ENCODE peak calls at places on chromosome 16, in nine cellular contexts. I, X, V, L, A, G, O, W and M are unnamed samples.
A peak's percentile ranks its signal among the peaks of the same experiment; 100 is the strongest.

GRCh38 chr16:23398987-23399805 is 53.8 kb downstream of the COG7 start:
- DNase-seq in V (peak; percentile 65), A (no peak), X (peak; percentile 33), O (no peak), G (no peak), W (no peak), I (no peak), L (peak; percentile 49), M (no peak)

GRCh38 chr16:85639529-85640253 is 26.6 kb downstream of the GSE1 start:
- DNase-seq in O (no peak), V (peak; percentile 87), X (no peak), W (no peak), G (no peak), I (no peak), L (peak; percentile 75), A (no peak), M (no peak)

GRCh38 chr16:71647391-71647790 is 21.4 kb downstream of the MARVELD3 start:
- DNase-seq in I (no peak), L (no peak), V (peak; percentile 35), O (no peak), X (no peak), G (no peak), W (no peak), A (no peak), M (no peak)

GRCh38 chr16:78519896-78520295 is 420.4 kb downstream of the WWOX start:
- DNase-seq in W (no peak), V (no peak), G (no peak), A (no peak), L (no peak), O (no peak), X (no peak), I (peak; percentile 57), M (no peak)

GRCh38 chr16:85002643-85003042 is 8.7 kb downstream of the ZDHHC7 start:
- DNase-seq in O (no peak), I (no peak), A (no peak), W (peak; percentile 49), V (no peak), L (peak; percentile 48), X (peak; percentile 87), G (no peak), M (no peak)

GRCh38 chr16:48479955-48480354 is 94.7 kb upstream of the SIAH1 start:
- DNase-seq in G (no peak), A (no peak), W (no peak), L (no peak), O (no peak), X (no peak), V (no peak), I (no peak), M (peak; percentile 14)

GRCh38 chr16:82260212-82260795 is 90.3 kb upstream of the MPHOSPH6 start:
- DNase-seq in X (no peak), I (no peak), G (no peak), A (no peak), V (no peak), O (no peak), L (no peak), W (no peak), M (no peak)

GRCh38 chr16:2520097-2520783 is at the start of gene AMDHD2:
- DNase-seq in W (peak; percentile 92), G (peak; percentile 96), O (peak; percentile 99), A (peak; percentile 93), L (peak; percentile 94), V (peak; percentile 93), I (peak; percentile 90), X (peak; percentile 96), M (peak; percentile 97)

GRCh38 chr16:28930652-28931051 is 1.1 kb upstream of the CD19 start:
- DNase-seq in V (no peak), X (peak; percentile 86), G (no peak), I (no peak), A (no peak), W (no peak), L (no peak), O (no peak), M (no peak)

GRCh38 chr16:12386076-12386641 is 409.6 kb downstream of the SNX29 start:
- DNase-seq in W (no peak), A (no peak), V (no peak), I (no peak), G (no peak), L (no peak), O (no peak), X (no peak), M (no peak)

GRCh38 chr16:89822188-89823086 is 5.8 kb upstream of the SPIRE2 start:
- DNase-seq in O (no peak), W (peak; percentile 54), L (no peak), I (no peak), X (no peak), V (no peak), G (peak; percentile 44), A (no peak), M (no peak)

DNA sequence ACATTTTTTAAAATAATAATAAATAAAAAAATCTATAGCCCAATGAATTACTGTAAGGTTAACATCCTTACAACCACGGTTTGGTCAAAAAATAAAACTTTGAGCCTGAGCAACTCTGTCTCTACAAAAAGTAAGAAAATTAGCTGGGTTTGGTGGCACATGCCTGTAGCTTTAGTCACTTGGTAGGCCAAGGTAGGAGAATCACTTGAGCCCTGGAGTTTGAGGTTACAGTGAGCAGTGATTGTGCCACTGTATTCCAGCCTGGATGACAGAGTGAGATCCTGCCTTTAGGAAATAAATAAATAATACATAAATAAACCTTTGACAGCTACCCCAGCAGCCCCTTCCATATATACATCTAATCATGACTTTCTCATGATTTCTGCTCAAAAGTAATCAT is 26.9 kb upstream of the PHAF1 start:
- DNase-seq in V (no peak), A (no peak), L (no peak), O (no peak), X (no peak), I (no peak), G (no peak), W (no peak), M (no peak)
- TF ChIP-seq POLR2A in V (no peak), A (no peak), L (no peak), O (no peak), X (no peak), I (no peak), G (no peak), W (no peak), M (no peak)

DNA sequence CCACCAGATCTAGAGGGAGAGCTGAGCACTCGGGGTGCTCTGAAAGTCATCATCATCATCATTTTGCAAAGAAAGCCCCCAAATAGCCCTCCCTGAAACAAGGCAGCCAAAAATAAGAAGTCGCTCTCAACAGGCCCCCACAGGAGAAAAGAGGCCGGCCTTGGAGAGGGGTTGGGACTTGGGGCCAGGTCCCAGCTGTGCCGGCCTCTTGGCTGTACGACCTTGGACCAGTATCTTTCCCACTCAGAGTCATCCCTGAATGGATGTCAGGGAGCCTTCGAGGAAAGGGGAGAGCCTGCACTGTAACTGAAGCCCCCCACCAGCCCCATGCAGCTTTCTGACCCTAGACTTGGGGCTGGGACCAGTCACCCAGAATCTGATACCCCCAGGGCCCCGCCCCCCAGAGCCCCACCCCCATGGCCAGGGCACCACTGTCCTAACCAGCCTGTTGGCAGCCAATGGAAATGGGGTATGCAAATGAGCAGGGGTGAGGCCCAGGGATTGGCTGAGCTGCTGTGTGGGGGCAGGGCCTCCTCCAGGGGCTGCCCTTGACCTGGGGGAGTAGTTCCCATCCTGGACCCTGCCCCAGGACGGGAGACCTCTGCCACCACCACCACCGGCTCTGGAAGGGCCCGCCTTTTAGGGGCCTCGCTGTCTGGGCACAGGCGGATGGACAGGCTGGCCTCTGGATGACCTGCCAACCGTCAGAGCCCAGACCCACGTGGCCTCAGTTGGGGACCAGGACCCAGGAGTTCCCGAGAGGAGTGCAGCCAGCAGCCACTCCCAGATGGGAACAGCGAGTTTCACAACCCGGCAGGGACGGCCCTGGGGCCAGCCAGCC is 15.4 kb downstream of the ZFPM1 start:
- DNase-seq in I (no peak), X (no peak), G (peak; percentile 92), O (no peak), A (no peak), V (peak; percentile 47), W (no peak), L (no peak), M (peak; percentile 79)
- TF ChIP-seq POLR2A in I (no peak), X (no peak), G (no peak), O (no peak), A (no peak), V (no peak), W (no peak), L (no peak), M (no peak)

GRCh38 chr16:27363797-27364196 is 38.2 kb upstream of the IL21R start:
- DNase-seq in W (peak; percentile 91), V (peak; percentile 76), X (no peak), G (no peak), A (peak; percentile 37), L (no peak), O (no peak), I (peak; percentile 39), M (peak; percentile 34)
- TF ChIP-seq POLR2A in W (no peak), V (no peak), X (no peak), G (no peak), A (no peak), L (no peak), O (no peak), I (no peak), M (no peak)

GRCh38 chr16:73047536-73048291 is at the start of gene ZFHX3:
- DNase-seq in G (no peak), I (peak; percentile 67), V (peak; percentile 88), X (peak; percentile 89), L (peak; percentile 78), W (peak; percentile 79), O (no peak), A (peak; percentile 67), M (peak; percentile 43)
- TF ChIP-seq POLR2A in G (peak; percentile 11), I (peak; percentile 30), V (peak; percentile 72), X (no peak), L (no peak), W (peak; percentile 44), O (peak; percentile 55), A (no peak), M (no peak)

GRCh38 chr16:56425439-56425832 is at the start of gene AMFR:
- DNase-seq in A (peak; percentile 69), V (peak; percentile 79), L (peak; percentile 78), X (peak; percentile 93), O (peak; percentile 72), G (peak; percentile 77), I (peak; percentile 67), W (peak; percentile 75), M (peak; percentile 95)
- TF ChIP-seq POLR2A in A (no peak), V (no peak), L (no peak), X (no peak), O (peak; percentile 34), G (peak; percentile 69), I (peak; percentile 58), W (no peak), M (peak; percentile 18)

DNA sequence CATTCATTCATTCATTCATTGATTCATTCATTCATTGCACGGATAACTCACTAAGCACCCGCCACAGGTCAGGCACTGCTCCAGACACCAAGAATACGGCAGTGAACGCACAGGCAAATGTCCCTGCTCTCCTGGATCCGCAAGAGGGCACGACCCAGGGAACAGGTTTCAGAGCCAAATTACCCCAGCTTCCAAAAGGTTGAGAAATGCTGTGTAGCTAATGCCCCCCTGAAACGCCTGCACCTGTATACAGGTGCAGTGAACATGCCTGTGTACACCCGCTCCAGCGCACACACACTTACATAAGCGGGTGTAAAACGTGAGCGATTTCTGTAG is 9.6 kb upstream of the UBE2I start:
- DNase-seq in A (no peak), L (no peak), G (no peak), X (no peak), I (no peak), W (no peak), V (no peak), O (no peak), M (no peak)
- TF ChIP-seq POLR2A in A (no peak), L (no peak), G (no peak), X (no peak), I (no peak), W (no peak), V (no peak), O (no peak), M (no peak)